ENCODE peak calls at places on chromosomes 16 and 17, in ten cellular contexts. I is AG20443, D is neuronal stem cell, R is T-helper 1 cell, L is myocyte, P is iPS-NIHi11, F is Ammon's horn, U is H7, J is GM03348, H is neural progenitor cell. N is an unnamed sample.

GRCh38 chr16:72723781-72724180 is 324.1 kb downstream of the ZFHX3 start:
- DNase-seq in R (no peak), D (no peak), H (no peak), I (peak), L (no peak), F (no peak), P (no peak), U (no peak), J (peak), N (no peak)

GRCh38 chr17:57366558-57367351 is 110.4 kb downstream of the MSI2 start:
- DNase-seq in H (no peak), L (no peak), D (no peak), P (no peak), J (no peak), U (no peak), R (no peak), I (no peak), F (peak), N (no peak)

GRCh38 chr16:61128545-61129323 is 907.5 kb downstream of the CDH8 start:
- DNase-seq in L (no peak), J (no peak), P (no peak), F (no peak), I (no peak), U (peak), R (no peak), D (no peak), H (no peak), N (no peak)

GRCh38 chr17:81586096-81586495 is 33.9 kb upstream of the FAAP100 start:
- DNase-seq in F (no peak), U (no peak), I (no peak), D (no peak), H (no peak), L (no peak), R (no peak), P (no peak), J (no peak), N (peak)

GRCh38 chr17:61174310-61174709 is 225.3 kb upstream of the TBX2 start:
- DNase-seq in J (no peak), P (no peak), R (peak), L (no peak), U (no peak), H (no peak), D (no peak), F (no peak), I (no peak), N (no peak)

GRCh38 chr16:17270683-17271109 is 200.1 kb downstream of the XYLT1 start:
- DNase-seq in H (no peak), J (no peak), L (peak), P (no peak), I (no peak), R (no peak), D (no peak), F (no peak), U (no peak), N (no peak)

GRCh38 chr17:30413109-30413508 is 34.4 kb downstream of the CPD start:
- DNase-seq in J (no peak), L (no peak), U (no peak), I (no peak), R (peak), H (no peak), D (no peak), F (no peak), P (no peak), N (no peak)

GRCh38 chr16:57668630-57669475 is 747 bp downstream of the ADGRG3 start:
- DNase-seq in F (no peak), D (no peak), I (no peak), H (no peak), L (no peak), R (no peak), P (no peak), J (no peak), U (no peak), N (no peak)

GRCh38 chr16:85162478-85163277 is 50.4 kb upstream of the CIBAR2 start:
- DNase-seq in L (peak), J (peak), P (no peak), F (no peak), I (peak), R (no peak), D (no peak), U (no peak), H (no peak), N (no peak)

GRCh38 chr16:23496826-23497542 is 13.3 kb downstream of the GGA2 start:
- DNase-seq in P (no peak), D (no peak), R (no peak), H (no peak), F (no peak), I (peak), U (no peak), L (no peak), J (peak), N (no peak)

GRCh38 chr16:30923554-30924085 is at the start of gene FBXL19:
- DNase-seq in U (peak), J (no peak), R (no peak), L (no peak), H (peak), P (peak), F (no peak), I (peak), D (peak), N (peak)

GRCh38 chr17:5584971-5585794 is 874 bp upstream of the NLRP1 start:
- DNase-seq in U (no peak), H (no peak), P (peak), D (no peak), I (peak), R (no peak), J (peak), F (no peak), L (peak), N (peak)

GRCh38 chr17:15263206-15263579 is 1.9 kb downstream of the PMP22 start:
- DNase-seq in D (peak), I (peak), R (no peak), L (peak), P (peak), J (peak), H (peak), U (peak), F (peak), N (peak)

GRCh38 chr17:7627250-7628121 is at the start of gene SAT2:
- DNase-seq in I (peak), F (peak), P (peak), H (peak), J (peak), U (peak), R (peak), L (peak), D (peak), N (peak)

GRCh38 chr17:59335685-59336084 is 4.2 kb downstream of the YPEL2 start:
- DNase-seq in L (no peak), D (no peak), I (no peak), R (no peak), F (no peak), P (no peak), H (no peak), U (no peak), J (no peak), N (no peak)

GRCh38 chr16:56263711-56264608 is 72.7 kb downstream of the GNAO1 start:
- DNase-seq in D (no peak), F (peak), H (no peak), I (no peak), U (no peak), L (no peak), R (no peak), P (no peak), J (no peak), N (peak)

GRCh38 chr17:16037636-16038035 is 38.0 kb downstream of the TTC19 start:
- DNase-seq in U (no peak), I (no peak), L (no peak), F (no peak), R (no peak), P (no peak), D (no peak), J (no peak), H (no peak), N (peak)

GRCh38 chr17:47929218-47930000 is 12.0 kb upstream of the PNPO start:
- DNase-seq in H (no peak), F (no peak), D (no peak), I (no peak), J (no peak), L (no peak), P (no peak), R (no peak), U (no peak), N (no peak)

GRCh38 chr17:58325289-58325726 is 3.3 kb downstream of the TSPOAP1 start:
- DNase-seq in R (no peak), P (peak), U (peak), I (no peak), J (no peak), F (no peak), D (no peak), H (peak), L (no peak), N (peak)

GRCh38 chr16:27781195-27781524 is 231.2 kb downstream of the KATNIP start:
- DNase-seq in L (no peak), I (peak), J (peak), F (no peak), P (no peak), U (peak), D (no peak), R (no peak), H (no peak), N (no peak)

GRCh38 chr17:6671431-6671830 is 19.9 kb downstream of the C17orf100 start:
- DNase-seq in R (no peak), U (no peak), P (no peak), L (no peak), I (no peak), F (no peak), H (no peak), J (no peak), D (no peak), N (no peak)

GRCh38 chr17:50036455-50037320 is 19.2 kb upstream of the ITGA3 start:
- DNase-seq in I (no peak), H (no peak), U (peak), L (no peak), P (no peak), R (no peak), D (no peak), F (no peak), J (peak), N (no peak)

GRCh38 chr16:67871256-67871655 is 1.6 kb upstream of the EDC4 start:
- DNase-seq in P (no peak), D (no peak), F (no peak), H (no peak), I (no peak), R (no peak), U (no peak), J (no peak), L (no peak), N (no peak)

GRCh38 chr16:29812754-29813643 is 1.0 kb downstream of the PRRT2 start:
- DNase-seq in F (no peak), L (no peak), R (no peak), P (no peak), J (no peak), U (peak), I (no peak), D (no peak), H (peak), N (no peak)

N was measured in mesendoderm.